ENCODE peak calls at places on chromosomes 13 and 19, in five cellular contexts. U is mammary epithelial cell; A is CD8-positive, alpha-beta T cell; C is MM.1S; Y is heart left ventricle. I is an unnamed sample.

GRCh38 chr13:98796798-98797197 is 44.3 kb upstream of the SLC15A1 start:
- DNase-seq in Y (no peak), U (no peak), A (no peak), C (no peak), I (no peak)

GRCh38 chr13:31755803-31756212 is 16.5 kb downstream of the RXFP2 start:
- DNase-seq in A (no peak), Y (no peak), U (no peak), C (no peak), I (no peak)

GRCh38 chr13:114129649-114130062 is 2.8 kb downstream of the RASA3 start:
- DNase-seq in Y (no peak), C (no peak), U (no peak), A (peak; percentile 50), I (no peak)

GRCh38 chr19:2477732-2478191 is 1.8 kb downstream of the GADD45B start:
- DNase-seq in U (no peak), C (peak; percentile 56), Y (no peak), A (peak; percentile 32), I (peak; percentile 39)

GRCh38 chr19:33771308-33772101 is 25.2 kb upstream of the KCTD15 start:
- DNase-seq in C (peak; percentile 58), A (peak; percentile 62), U (peak; percentile 36), Y (peak; percentile 54), I (peak; percentile 49)

GRCh38 chr19:4970558-4971423 is 1.9 kb downstream of the KDM4B start:
- DNase-seq in Y (no peak), C (peak; percentile 34), U (peak; percentile 44), A (no peak), I (peak; percentile 22)

GRCh38 chr13:77386880-77387606 is 60.1 kb upstream of the MYCBP2 start:
- DNase-seq in Y (no peak), C (no peak), A (no peak), U (no peak), I (no peak)

GRCh38 chr19:29946645-29947044 is 4.6 kb downstream of the URI1 start:
- DNase-seq in U (no peak), A (no peak), Y (no peak), C (no peak), I (no peak)

GRCh38 chr19:17327068-17327653 is 7.5 kb downstream of the ANO8 start:
- DNase-seq in C (no peak), A (no peak), U (no peak), Y (no peak), I (no peak)

GRCh38 chr19:57338798-57339378 is 12.2 kb upstream of the ZNF304 start:
- DNase-seq in Y (peak; percentile 60), U (no peak), A (no peak), C (no peak), I (no peak)

GRCh38 chr19:42316223-42317211 is 3.4 kb downstream of the TMEM145 start:
- DNase-seq in U (no peak), Y (peak; percentile 45), A (no peak), C (no peak), I (no peak)

GRCh38 chr13:45496942-45497341 is 32.2 kb downstream of the COG3 start:
- DNase-seq in A (no peak), U (peak; percentile 51), Y (no peak), C (no peak), I (no peak)

GRCh38 chr19:1237027-1237659 is 662 bp downstream of the CBARP start:
- DNase-seq in C (no peak), A (no peak), U (no peak), Y (no peak), I (no peak)

GRCh38 chr19:15466851-15467733 is 2.7 kb upstream of the RASAL3 start:
- DNase-seq in Y (no peak), A (peak; percentile 49), U (no peak), C (peak; percentile 94), I (peak; percentile 89)

GRCh38 chr13:40087021-40088002 is 431.9 kb downstream of the COG6 start:
- DNase-seq in C (no peak), U (peak; percentile 43), A (no peak), Y (no peak), I (no peak)

GRCh38 chr19:41597600-41598041 is 21.7 kb downstream of the CEACAM21 start:
- DNase-seq in Y (peak; percentile 51), A (peak; percentile 77), U (peak; percentile 41), C (peak; percentile 73), I (peak; percentile 85)

GRCh38 chr19:8148410-8149231 is 771 bp downstream of the FBN3 start:
- DNase-seq in C (no peak), U (no peak), Y (no peak), A (no peak), I (no peak)

GRCh38 chr13:79782541-79783216 is 301.7 kb downstream of the NDFIP2 start:
- DNase-seq in Y (peak; percentile 82), U (peak; percentile 85), C (no peak), A (no peak), I (no peak)

GRCh38 chr13:23705578-23705977 is 135.4 kb downstream of the TNFRSF19 start:
- DNase-seq in U (no peak), Y (no peak), A (no peak), C (no peak), I (no peak)

GRCh38 chr13:76632388-76633044 is 253.7 kb downstream of the KCTD12 start:
- DNase-seq in U (no peak), C (peak; percentile 23), A (no peak), Y (no peak), I (no peak)

GRCh38 chr13:32427852-32428580 is at the start of gene N4BP2L1:
- DNase-seq in C (peak; percentile 82), U (peak; percentile 31), Y (peak; percentile 72), A (peak; percentile 83), I (peak; percentile 76)

GRCh38 chr19:46388311-46389095 is 24.9 kb downstream of the CCDC8 start:
- DNase-seq in A (no peak), C (no peak), U (no peak), Y (no peak), I (no peak)

GRCh38 chr13:31476266-31476665 is 263.1 kb upstream of the RXFP2 start:
- DNase-seq in Y (no peak), C (no peak), A (no peak), U (no peak), I (no peak)

GRCh38 chr19:19423322-19423721 is 17.8 kb downstream of the GATAD2A start:
- DNase-seq in Y (no peak), C (no peak), A (no peak), U (no peak), I (no peak)
- H3K4me1 ChIP-seq in Y (peaks cover 11% of the 10 kb centered on the region), C (no peaks in the 10 kb centered on the region), A (peaks cover 63% of the 10 kb centered on the region), U (no peaks in the 10 kb centered on the region), I (peaks cover 67% of the 10 kb centered on the region)

DNA sequence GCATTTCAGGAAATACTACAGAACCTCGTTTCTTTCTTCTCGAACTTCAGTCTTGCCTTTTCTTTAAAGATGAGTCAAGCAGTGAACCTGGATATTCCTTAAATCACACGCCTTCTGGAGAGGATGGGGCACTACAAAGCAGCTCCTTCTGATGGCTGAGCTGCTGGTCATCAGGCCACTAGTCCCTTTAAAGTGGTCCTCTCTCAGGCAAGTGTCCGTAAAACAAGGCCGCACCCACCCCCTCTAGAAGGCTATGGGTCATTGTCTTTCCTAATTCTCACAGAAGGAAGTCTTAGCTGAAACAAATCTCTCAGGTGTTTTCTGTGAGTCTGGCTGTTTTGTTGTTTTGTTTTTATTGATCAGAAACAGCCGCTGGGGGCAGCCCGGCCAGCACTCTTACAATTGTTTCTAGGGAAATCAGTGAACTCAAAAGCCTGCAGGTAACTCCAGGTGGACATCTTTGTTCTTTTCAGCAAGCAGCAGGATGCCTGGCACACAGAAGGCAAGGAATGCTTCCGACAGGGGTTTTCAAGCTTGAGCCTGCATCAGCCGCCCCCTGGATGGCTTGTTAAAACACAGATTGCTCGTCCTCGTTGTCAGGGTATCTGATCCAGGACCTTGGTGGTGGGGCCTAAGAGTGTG is 45.4 kb downstream of the MBNL2 start:
- DNase-seq in U (no peak), Y (no peak), A (no peak), C (no peak), I (no peak)
- H3K4me1 ChIP-seq in U (peaks cover 34% of the 10 kb centered on the region), Y (peaks cover 43% of the 10 kb centered on the region), A (no peaks in the 10 kb centered on the region), C (no peaks in the 10 kb centered on the region), I (peaks cover 3% of the 10 kb centered on the region)

GRCh38 chr19:6743714-6744380 is 4.4 kb downstream of the TRIP10 start:
- DNase-seq in C (no peak), U (no peak), A (no peak), Y (no peak), I (no peak)

GRCh38 chr19:6744381-6745288 is 5.2 kb downstream of the TRIP10 start:
- DNase-seq in A (no peak), Y (peak; percentile 94), C (no peak), U (peak; percentile 84), I (no peak)

GRCh38 chr19:6745965-6746364 is 6.5 kb downstream of the TRIP10 start:
- DNase-seq in C (no peak), U (no peak), A (no peak), Y (no peak), I (no peak)

GRCh38 chr19:6740589-6741348 is 1.3 kb downstream of the TRIP10 start:
- DNase-seq in C (no peak), U (peak; percentile 35), Y (peak; percentile 81), A (peak; percentile 26), I (no peak)

DNA sequence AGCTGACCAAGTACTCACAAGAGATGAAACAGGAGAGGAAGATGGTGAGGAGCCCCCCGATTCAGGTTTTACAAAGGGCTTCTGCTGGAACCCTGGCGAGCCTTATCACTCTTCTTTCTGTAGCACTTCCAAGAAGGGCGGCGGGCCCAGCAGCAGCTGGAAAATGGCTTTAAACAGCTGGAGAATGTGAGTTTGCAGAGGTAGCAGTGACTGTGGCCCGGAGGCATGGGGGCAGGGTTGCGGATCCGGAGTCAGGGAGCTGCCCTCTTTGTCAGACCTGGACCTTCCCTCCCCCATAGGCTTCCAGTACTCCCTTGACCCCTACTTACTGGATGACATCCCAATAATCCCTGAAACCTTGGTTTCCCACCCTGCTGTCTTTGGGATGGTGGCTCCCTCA is 3.6 kb downstream of the TRIP10 start:
- DNase-seq in U (no peak), Y (no peak), A (no peak), C (no peak), I (no peak)
- H3K4me1 ChIP-seq in U (peaks cover 42% of the 10 kb centered on the region), Y (peaks cover 25% of the 10 kb centered on the region), A (peaks cover 31% of the 10 kb centered on the region), C (peaks cover 16% of the 10 kb centered on the region), I (peaks cover 27% of the 10 kb centered on the region)

DNA sequence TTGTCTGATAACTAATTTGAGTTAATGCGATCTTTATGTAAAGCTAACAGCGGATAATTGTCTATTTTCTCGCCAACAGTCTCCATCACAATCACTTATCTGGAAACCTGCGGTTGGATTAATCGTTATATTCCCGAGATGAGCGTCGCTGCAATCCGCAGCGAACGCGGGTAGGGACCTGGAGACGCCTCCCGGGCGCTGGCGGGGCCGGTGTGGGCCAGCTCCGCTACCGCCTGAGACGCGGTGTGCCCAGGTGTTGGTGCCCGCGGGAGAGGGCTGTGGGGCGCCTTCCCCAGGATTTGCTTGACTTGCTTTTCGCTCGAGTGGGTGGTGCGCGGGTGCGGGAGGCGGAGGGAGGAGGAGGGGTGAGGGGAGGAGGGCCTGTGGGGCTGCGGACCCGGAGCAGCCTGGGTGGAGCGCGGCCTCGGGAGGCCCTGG is 38.3 kb downstream of the SOX1 start:
- DNase-seq in U (no peak), C (no peak), Y (no peak), A (no peak), I (no peak)
- H3K4me1 ChIP-seq in U (no peaks in the 10 kb centered on the region), C (no peaks in the 10 kb centered on the region), Y (peaks cover 3% of the 10 kb centered on the region), A (no peaks in the 10 kb centered on the region), I (no peaks in the 10 kb centered on the region)

GRCh38 chr19:44754743-44755066 is 6.2 kb downstream of the BCL3 start:
- DNase-seq in Y (no peak), U (no peak), C (no peak), A (no peak), I (no peak)
- H3K4me1 ChIP-seq in Y (peaks cover 69% of the 10 kb centered on the region), U (peaks cover 31% of the 10 kb centered on the region), C (peaks cover 36% of the 10 kb centered on the region), A (peaks cover 63% of the 10 kb centered on the region), I (peaks cover 64% of the 10 kb centered on the region)